ENCODE peak calls at places on chromosomes 7 and 10, in six cellular contexts. W is hepatocyte; Y is stimulated activated CD8-positive, alpha-beta memory T cell treated with anti-CD3 and anti-CD28 coated beads, Interleukin-15, amount 100 ng/mL, for 24 hours; B is hypothalamus; G is activated CD8-positive, alpha-beta memory T cell treated with anti-CD3 and anti-CD28 coated beads for 4 hours; T is nucleus accumbens. J is an unnamed sample.

GRCh38 chr7:100407285-100408180 is 21.0 kb downstream of the ZCWPW1 start:
- DNase-seq in B (no peak), T (no peak), G (no peak), W (peak), Y (no peak), J (peak)

GRCh38 chr7:158469396-158470051 is 118.1 kb downstream of the PTPRN2 start:
- DNase-seq in B (no peak), W (no peak), G (no peak), T (no peak), Y (no peak), J (no peak)

GRCh38 chr7:52100-52499 is 140.3 kb upstream of the FAM20C start:
- DNase-seq in Y (no peak), B (no peak), T (no peak), W (no peak), G (no peak), J (no peak)

GRCh38 chr10:127018766-127019165 is 113.5 kb downstream of the DOCK1 start:
- DNase-seq in G (no peak), Y (no peak), B (no peak), T (no peak), W (no peak), J (no peak)

GRCh38 chr10:104077282-104078151 is 8.2 kb downstream of the COL17A1 start:
- DNase-seq in B (no peak), G (no peak), T (no peak), W (no peak), Y (no peak), J (no peak)

GRCh38 chr10:101935431-101935830 is 91.8 kb upstream of the KCNIP2 start:
- DNase-seq in T (no peak), G (no peak), Y (no peak), W (no peak), B (no peak), J (no peak)

GRCh38 chr7:150373049-150373801 is 4.6 kb downstream of the REPIN1 start:
- DNase-seq in W (no peak), T (no peak), B (no peak), Y (no peak), G (no peak), J (no peak)

GRCh38 chr7:108603922-108604684 is 34.4 kb downstream of the DNAJB9 start:
- DNase-seq in B (no peak), W (no peak), G (no peak), T (no peak), Y (no peak), J (no peak)

GRCh38 chr7:103524042-103524907 is 78.3 kb upstream of the SLC26A5 start:
- DNase-seq in G (no peak), B (no peak), T (peak), W (peak), Y (no peak), J (peak)

J was measured in hippocampal formation.